ENCODE peak calls at places on chromosomes 1 and 21, in ten cellular contexts. One of them, this sample, is unnamed.

GRCh38 chr1:111864862-111865261 is 109.2 kb downstream of the DDX20 start:
- DNase-seq in HCT116: no peak
- DNase-seq in K562: no peak
- DNase-seq in esophagus muscularis mucosa: no peak
- DNase-seq in astrocyte: no peak
- DNase-seq in ovary: no peak
- DNase-seq in lower leg skin: no peak
- DNase-seq in heart right ventricle: no peak
- DNase-seq in fibroblast of pulmonary artery: peak
- DNase-seq in pancreas: no peak
- DNase-seq in this sample: peak

GRCh38 chr1:200670215-200671118 is 760 bp upstream of the DDX59 start:
- DNase-seq in HCT116: peak
- DNase-seq in K562: peak
- DNase-seq in esophagus muscularis mucosa: no peak
- DNase-seq in astrocyte: peak
- DNase-seq in ovary: no peak
- DNase-seq in lower leg skin: no peak
- DNase-seq in heart right ventricle: peak
- DNase-seq in fibroblast of pulmonary artery: peak
- DNase-seq in pancreas: no peak
- DNase-seq in this sample: peak

GRCh38 chr1:155961937-155962336 is 16.4 kb downstream of the ARHGEF2 start:
- DNase-seq in HCT116: peak
- DNase-seq in K562: no peak
- DNase-seq in esophagus muscularis mucosa: no peak
- DNase-seq in astrocyte: peak
- DNase-seq in ovary: no peak
- DNase-seq in lower leg skin: peak
- DNase-seq in heart right ventricle: peak
- DNase-seq in fibroblast of pulmonary artery: peak
- DNase-seq in pancreas: no peak
- DNase-seq in this sample: peak

GRCh38 chr1:44660176-44660575 is 14.1 kb downstream of the TMEM53 start:
- DNase-seq in HCT116: no peak
- DNase-seq in K562: no peak
- DNase-seq in esophagus muscularis mucosa: no peak
- DNase-seq in astrocyte: no peak
- DNase-seq in ovary: no peak
- DNase-seq in lower leg skin: no peak
- DNase-seq in heart right ventricle: peak
- DNase-seq in fibroblast of pulmonary artery: peak
- DNase-seq in pancreas: peak
- DNase-seq in this sample: no peak

GRCh38 chr1:86852737-86853408 is 61.1 kb downstream of the SELENOF start:
- DNase-seq in HCT116: no peak
- DNase-seq in K562: no peak
- DNase-seq in esophagus muscularis mucosa: no peak
- DNase-seq in astrocyte: no peak
- DNase-seq in ovary: no peak
- DNase-seq in lower leg skin: no peak
- DNase-seq in heart right ventricle: no peak
- DNase-seq in fibroblast of pulmonary artery: no peak
- DNase-seq in pancreas: no peak
- DNase-seq in this sample: no peak

GRCh38 chr1:111571987-111572386 is 47.6 kb upstream of the RAP1A start:
- DNase-seq in HCT116: no peak
- DNase-seq in K562: no peak
- DNase-seq in esophagus muscularis mucosa: peak
- DNase-seq in astrocyte: peak
- DNase-seq in ovary: no peak
- DNase-seq in lower leg skin: no peak
- DNase-seq in heart right ventricle: no peak
- DNase-seq in fibroblast of pulmonary artery: peak
- DNase-seq in pancreas: no peak
- DNase-seq in this sample: peak

GRCh38 chr1:67489643-67490042 is 59.4 kb upstream of the SERBP1 start:
- DNase-seq in HCT116: peak
- DNase-seq in K562: peak
- DNase-seq in esophagus muscularis mucosa: no peak
- DNase-seq in astrocyte: peak
- DNase-seq in ovary: no peak
- DNase-seq in lower leg skin: no peak
- DNase-seq in heart right ventricle: no peak
- DNase-seq in fibroblast of pulmonary artery: peak
- DNase-seq in pancreas: no peak
- DNase-seq in this sample: peak

GRCh38 chr21:45474323-45474950 is 67.8 kb downstream of the SLC19A1 start:
- DNase-seq in HCT116: no peak
- DNase-seq in K562: no peak
- DNase-seq in esophagus muscularis mucosa: no peak
- DNase-seq in astrocyte: no peak
- DNase-seq in ovary: no peak
- DNase-seq in lower leg skin: no peak
- DNase-seq in heart right ventricle: peak
- DNase-seq in fibroblast of pulmonary artery: no peak
- DNase-seq in pancreas: no peak
- DNase-seq in this sample: no peak

GRCh38 chr1:245742891-245743290 is 588.1 kb downstream of the KIF26B start:
- DNase-seq in HCT116: no peak
- DNase-seq in K562: no peak
- DNase-seq in esophagus muscularis mucosa: no peak
- DNase-seq in astrocyte: peak
- DNase-seq in ovary: no peak
- DNase-seq in lower leg skin: no peak
- DNase-seq in heart right ventricle: no peak
- DNase-seq in fibroblast of pulmonary artery: no peak
- DNase-seq in pancreas: no peak
- DNase-seq in this sample: no peak

GRCh38 chr1:220631238-220631842 is 58.8 kb upstream of the C1orf115 start:
- DNase-seq in HCT116: no peak
- DNase-seq in K562: no peak
- DNase-seq in esophagus muscularis mucosa: no peak
- DNase-seq in astrocyte: no peak
- DNase-seq in ovary: no peak
- DNase-seq in lower leg skin: no peak
- DNase-seq in heart right ventricle: no peak
- DNase-seq in fibroblast of pulmonary artery: peak
- DNase-seq in pancreas: no peak
- DNase-seq in this sample: no peak

GRCh38 chr1:210912752-210913151 is 221.2 kb downstream of the KCNH1 start:
- DNase-seq in HCT116: no peak
- DNase-seq in K562: no peak
- DNase-seq in esophagus muscularis mucosa: no peak
- DNase-seq in astrocyte: no peak
- DNase-seq in ovary: no peak
- DNase-seq in lower leg skin: no peak
- DNase-seq in heart right ventricle: no peak
- DNase-seq in fibroblast of pulmonary artery: no peak
- DNase-seq in pancreas: no peak
- DNase-seq in this sample: no peak

GRCh38 chr1:166166701-166167394 is at the start of gene FAM78B:
- DNase-seq in HCT116: peak
- DNase-seq in K562: peak
- DNase-seq in esophagus muscularis mucosa: peak
- DNase-seq in astrocyte: peak
- DNase-seq in ovary: peak
- DNase-seq in lower leg skin: peak
- DNase-seq in heart right ventricle: peak
- DNase-seq in fibroblast of pulmonary artery: peak
- DNase-seq in pancreas: peak
- DNase-seq in this sample: peak

GRCh38 chr1:175757381-175758015 is 14.1 kb upstream of the TNR start:
- DNase-seq in HCT116: peak
- DNase-seq in K562: peak
- DNase-seq in esophagus muscularis mucosa: no peak
- DNase-seq in astrocyte: no peak
- DNase-seq in ovary: no peak
- DNase-seq in lower leg skin: peak
- DNase-seq in heart right ventricle: peak
- DNase-seq in fibroblast of pulmonary artery: no peak
- DNase-seq in pancreas: peak
- DNase-seq in this sample: peak

GRCh38 chr1:47439151-47440051 is 1.6 kb downstream of the FOXD2 start:
- DNase-seq in HCT116: no peak
- DNase-seq in K562: no peak
- DNase-seq in esophagus muscularis mucosa: no peak
- DNase-seq in astrocyte: no peak
- DNase-seq in ovary: no peak
- DNase-seq in lower leg skin: peak
- DNase-seq in heart right ventricle: no peak
- DNase-seq in fibroblast of pulmonary artery: no peak
- DNase-seq in pancreas: no peak
- DNase-seq in this sample: no peak

GRCh38 chr1:56330400-56331026 is 248.8 kb downstream of the PLPP3 start:
- DNase-seq in HCT116: no peak
- DNase-seq in K562: no peak
- DNase-seq in esophagus muscularis mucosa: no peak
- DNase-seq in astrocyte: peak
- DNase-seq in ovary: no peak
- DNase-seq in lower leg skin: no peak
- DNase-seq in heart right ventricle: no peak
- DNase-seq in fibroblast of pulmonary artery: peak
- DNase-seq in pancreas: no peak
- DNase-seq in this sample: no peak

DNA sequence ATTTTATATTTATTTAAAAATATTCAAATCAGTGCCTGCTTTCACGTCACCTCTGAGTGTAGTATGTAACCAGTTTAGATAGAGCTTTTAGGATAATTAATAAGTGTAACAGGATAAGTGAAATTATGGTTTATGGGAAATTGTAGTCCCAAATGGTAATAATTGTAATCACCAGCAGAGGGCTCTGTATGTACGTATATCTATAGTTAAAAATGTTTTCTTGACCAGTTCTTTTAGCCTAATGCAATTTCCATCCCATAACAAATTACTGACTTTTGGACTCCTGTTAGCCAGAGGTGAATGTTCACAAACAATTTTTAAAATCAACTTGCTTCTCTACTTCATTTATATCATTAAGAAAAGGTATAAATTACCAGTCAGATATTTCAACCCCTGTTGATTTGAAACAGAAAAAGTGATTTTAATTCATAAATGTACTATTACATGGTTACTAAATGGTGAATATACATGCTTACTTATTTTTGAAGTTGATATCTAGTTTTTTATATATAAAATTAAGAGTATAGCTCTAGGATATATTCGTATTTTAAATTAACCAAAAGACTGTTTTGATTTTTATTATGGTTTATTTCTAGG is 25.3 kb downstream of the SLC30A7 start:
- DNase-seq in HCT116: peak
- DNase-seq in K562: peak
- DNase-seq in esophagus muscularis mucosa: no peak
- DNase-seq in astrocyte: peak
- DNase-seq in ovary: no peak
- DNase-seq in lower leg skin: no peak
- DNase-seq in heart right ventricle: no peak
- DNase-seq in fibroblast of pulmonary artery: peak
- DNase-seq in pancreas: no peak
- DNase-seq in this sample: peak
- TF ChIP-seq CTCF in HCT116: peak
- TF ChIP-seq CTCF in K562: no peak
- TF ChIP-seq CTCF in esophagus muscularis mucosa: peak
- TF ChIP-seq CTCF in astrocyte: peak
- TF ChIP-seq CTCF in ovary: peak
- TF ChIP-seq CTCF in lower leg skin: no peak
- TF ChIP-seq CTCF in heart right ventricle: peak
- TF ChIP-seq CTCF in fibroblast of pulmonary artery: peak
- TF ChIP-seq CTCF in pancreas: peak
- TF ChIP-seq CTCF in this sample: peak

GRCh38 chr1:40532844-40533424 is 1.5 kb downstream of the ZNF684 start:
- DNase-seq in HCT116: peak
- DNase-seq in K562: peak
- DNase-seq in esophagus muscularis mucosa: no peak
- DNase-seq in astrocyte: peak
- DNase-seq in ovary: no peak
- DNase-seq in lower leg skin: no peak
- DNase-seq in heart right ventricle: no peak
- DNase-seq in fibroblast of pulmonary artery: peak
- DNase-seq in pancreas: no peak
- DNase-seq in this sample: peak
- H3K4me3 ChIP-seq in HCT116: peak
- H3K4me3 ChIP-seq in K562: peak
- H3K4me3 ChIP-seq in esophagus muscularis mucosa: no peak
- H3K4me3 ChIP-seq in astrocyte: no peak
- H3K4me3 ChIP-seq in ovary: no peak
- H3K4me3 ChIP-seq in lower leg skin: no peak
- H3K4me3 ChIP-seq in heart right ventricle: no peak
- H3K4me3 ChIP-seq in fibroblast of pulmonary artery: no peak
- H3K4me3 ChIP-seq in pancreas: no peak
- H3K4me3 ChIP-seq in this sample: peak

GRCh38 chr1:13570924-13571323 is 12.7 kb upstream of the PDPN start:
- DNase-seq in HCT116: no peak
- DNase-seq in K562: peak
- DNase-seq in esophagus muscularis mucosa: no peak
- DNase-seq in astrocyte: no peak
- DNase-seq in ovary: no peak
- DNase-seq in lower leg skin: peak
- DNase-seq in heart right ventricle: no peak
- DNase-seq in fibroblast of pulmonary artery: no peak
- DNase-seq in pancreas: no peak
- DNase-seq in this sample: no peak
- TF ChIP-seq CTCF in HCT116: peak
- TF ChIP-seq CTCF in K562: peak
- TF ChIP-seq CTCF in esophagus muscularis mucosa: no peak
- TF ChIP-seq CTCF in astrocyte: no peak
- TF ChIP-seq CTCF in ovary: no peak
- TF ChIP-seq CTCF in lower leg skin: no peak
- TF ChIP-seq CTCF in heart right ventricle: peak
- TF ChIP-seq CTCF in fibroblast of pulmonary artery: peak
- TF ChIP-seq CTCF in pancreas: no peak
- TF ChIP-seq CTCF in this sample: peak

DNA sequence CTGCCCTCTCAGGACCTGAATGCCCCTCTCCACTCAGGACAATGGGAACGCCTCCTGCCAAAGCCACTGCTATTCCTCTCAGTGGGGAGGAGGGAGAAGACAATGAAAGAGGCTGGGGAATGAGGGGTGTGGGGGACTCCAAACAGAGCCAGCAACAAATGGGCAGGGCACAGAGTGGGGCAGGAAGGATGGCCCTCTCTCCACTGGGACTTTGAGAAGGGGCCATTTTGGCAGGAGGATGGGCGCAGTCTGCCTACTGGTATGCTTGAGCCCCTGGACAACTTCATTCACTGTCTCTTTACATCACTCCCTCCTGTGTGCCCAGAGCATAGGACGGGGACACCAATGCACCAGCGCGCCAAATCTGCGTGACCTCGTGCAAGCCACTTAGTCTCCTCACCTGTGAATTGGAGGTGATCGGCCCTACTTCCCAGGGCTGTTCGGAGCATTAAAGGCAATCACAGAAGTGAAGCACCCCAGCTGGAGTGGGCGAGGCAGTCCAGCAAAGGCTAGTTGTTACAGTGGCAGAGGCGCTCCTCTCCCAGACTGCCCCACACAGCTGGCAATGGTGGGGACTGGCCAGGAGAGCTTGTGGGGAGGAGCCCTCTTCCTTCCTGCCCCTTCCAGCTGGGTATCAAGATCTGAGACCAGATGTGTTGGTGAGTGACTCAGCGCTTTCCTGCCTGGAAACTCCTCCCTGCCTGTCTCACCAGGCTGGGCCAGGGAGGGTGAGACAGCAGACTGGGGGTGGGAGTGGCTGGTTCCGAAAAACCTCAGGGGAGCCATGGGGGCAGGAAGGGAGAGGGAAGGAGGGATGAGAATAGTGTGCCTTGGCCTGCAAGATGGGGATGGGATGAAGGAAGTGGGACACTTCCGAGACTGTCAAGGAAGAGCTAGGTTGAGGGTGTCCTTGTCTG is 22.4 kb upstream of the SYNC start:
- DNase-seq in HCT116: peak
- DNase-seq in K562: peak
- DNase-seq in esophagus muscularis mucosa: no peak
- DNase-seq in astrocyte: peak
- DNase-seq in ovary: peak
- DNase-seq in lower leg skin: no peak
- DNase-seq in heart right ventricle: peak
- DNase-seq in fibroblast of pulmonary artery: peak
- DNase-seq in pancreas: no peak
- DNase-seq in this sample: peak
- H3K4me3 ChIP-seq in HCT116: peak
- H3K4me3 ChIP-seq in K562: no peak
- H3K4me3 ChIP-seq in esophagus muscularis mucosa: no peak
- H3K4me3 ChIP-seq in astrocyte: no peak
- H3K4me3 ChIP-seq in ovary: no peak
- H3K4me3 ChIP-seq in lower leg skin: no peak
- H3K4me3 ChIP-seq in heart right ventricle: no peak
- H3K4me3 ChIP-seq in fibroblast of pulmonary artery: no peak
- H3K4me3 ChIP-seq in pancreas: no peak
- H3K4me3 ChIP-seq in this sample: no peak

This sample was measured in cardiac muscle cell.